ENCODE peak calls at places on chromosome 22, in ten cellular contexts. T is IMR-90, M is spleen, H is EH, X is iris pigment epithelial cell, W is HTR-8/SVneo, S is MM.1S, R is heart right ventricle, G is NAMALWA, V is natural killer cell. Y is an unnamed sample.

GRCh38 chr22:50604256-50604580 is 3.6 kb downstream of the MAPK8IP2 start:
- DNase-seq in T (no peak), X (no peak), V (no peak), G (no peak), H (no peak), R (no peak), W (no peak), S (no peak), M (peak), Y (no peak)

GRCh38 chr22:46770151-46770641 is 7.7 kb downstream of the TBC1D22A start:
- DNase-seq in X (no peak), V (no peak), M (peak), T (no peak), R (no peak), H (no peak), G (no peak), W (no peak), S (no peak), Y (no peak)

GRCh38 chr22:22910272-22911240 is 22.9 kb downstream of the IGLL5 start:
- DNase-seq in V (no peak), S (no peak), X (no peak), R (no peak), T (no peak), W (no peak), G (no peak), M (peak), H (no peak), Y (no peak)

GRCh38 chr22:40482391-40482790 is 112.0 kb downstream of the SGSM3 start:
- DNase-seq in W (no peak), M (no peak), S (no peak), X (no peak), R (no peak), V (no peak), T (no peak), H (peak), G (no peak), Y (no peak)

GRCh38 chr22:44326549-44326881 is 13.8 kb upstream of the SHISAL1 start:
- DNase-seq in W (no peak), H (no peak), R (no peak), G (no peak), M (no peak), T (no peak), V (no peak), X (no peak), S (no peak), Y (no peak)

GRCh38 chr22:38453065-38453672 is 1.8 kb downstream of the KCNJ4 start:
- DNase-seq in X (no peak), G (no peak), W (no peak), T (no peak), V (no peak), R (no peak), H (no peak), S (no peak), M (no peak), Y (no peak)

GRCh38 chr22:50252081-50253045 is 1.3 kb upstream of the HDAC10 start:
- DNase-seq in G (peak), W (no peak), T (peak), H (peak), X (peak), S (peak), M (peak), V (peak), R (peak), Y (peak)

GRCh38 chr22:46731246-46732040 is 6.6 kb downstream of the CERK start:
- DNase-seq in X (peak), R (peak), M (no peak), S (no peak), G (no peak), W (no peak), V (no peak), T (no peak), H (peak), Y (no peak)

GRCh38 chr22:24591286-24591830 is 1.5 kb downstream of the LRRC75B start:
- DNase-seq in R (no peak), G (no peak), H (no peak), V (no peak), M (no peak), S (no peak), W (no peak), X (no peak), T (no peak), Y (no peak)

GRCh38 chr22:19757140-19757984 is 3.2 kb upstream of the TBX1 start:
- DNase-seq in W (no peak), H (no peak), V (no peak), R (no peak), X (no peak), T (no peak), M (no peak), G (peak), S (peak), Y (no peak)

Y was measured in fibroblast of pulmonary artery.